ENCODE peak calls at places on chromosome 12, in four cellular contexts. A is ovary, W is neural progenitor cell, O is cardiac muscle cell. D is an unnamed sample.

GRCh38 chr12:77777274-77777673 is 53.4 kb upstream of the NAV3 start:
- DNase-seq in A (no peak), O (no peak), W (no peak), D (no peak)

GRCh38 chr12:91786490-91787272 is 359.0 kb downstream of the BTG1 start:
- DNase-seq in A (no peak), W (no peak), O (no peak), D (no peak)

GRCh38 chr12:109760031-109760929 is 46.7 kb downstream of the FAM222A start:
- DNase-seq in A (peak; percentile 69), W (no peak), O (no peak), D (no peak)

GRCh38 chr12:68844788-68845695 is 37.1 kb downstream of the MDM2 start:
- DNase-seq in O (no peak), W (no peak), A (no peak), D (no peak)

GRCh38 chr12:123519151-123520001 is 14.1 kb downstream of the RILPL1 start:
- DNase-seq in A (no peak), O (peak; percentile 29), W (no peak), D (no peak)

GRCh38 chr12:15815730-15816129 is 26.5 kb upstream of the EPS8 start:
- DNase-seq in A (no peak), O (no peak), W (no peak), D (no peak)

GRCh38 chr12:49867580-49868341 is 24.9 kb upstream of the BCDIN3D start:
- DNase-seq in O (peak; percentile 57), A (peak; percentile 37), W (no peak), D (no peak)

GRCh38 chr12:121861549-121862254 is 3.0 kb upstream of the HPD start:
- DNase-seq in O (peak; percentile 16), W (peak; percentile 44), A (no peak), D (no peak)

GRCh38 chr12:26861690-26862089 is 28.7 kb upstream of the ITPR2 start:
- DNase-seq in W (no peak), A (no peak), O (no peak), D (no peak)

GRCh38 chr12:128449146-128449894 is 182.3 kb downstream of the TMEM132C start:
- DNase-seq in O (no peak), W (no peak), A (no peak), D (no peak)

GRCh38 chr12:29756741-29757390 is 26.9 kb downstream of the TMTC1 start:
- DNase-seq in O (no peak), A (no peak), W (no peak), D (no peak)

GRCh38 chr12:76914102-76914859 is 35.5 kb upstream of the CSRP2 start:
- DNase-seq in O (no peak), A (no peak), W (no peak), D (no peak)

GRCh38 chr12:89391726-89392336 is 39.5 kb upstream of the DUSP6 start:
- DNase-seq in W (no peak), O (no peak), A (no peak), D (no peak)

GRCh38 chr12:117151195-117152031 is 38.9 kb downstream of the FBXO21 start:
- DNase-seq in W (peak; percentile 88), O (peak; percentile 73), A (peak; percentile 81), D (no peak)

GRCh38 chr12:105204916-105205315 is 31.1 kb downstream of the APPL2 start:
- DNase-seq in A (no peak), O (peak; percentile 43), W (no peak), D (no peak)

GRCh38 chr12:56158926-56159461 is 835 bp downstream of the MYL6 start:
- DNase-seq in O (peak; percentile 87), W (peak; percentile 77), A (peak; percentile 77), D (peak; percentile 61)

GRCh38 chr12:45644521-45644920 is 85.0 kb upstream of the ARID2 start:
- DNase-seq in A (no peak), W (no peak), O (peak; percentile 74), D (no peak)

GRCh38 chr12:94545937-94546771 is 86.5 kb upstream of the CEP83 start:
- DNase-seq in O (peak; percentile 83), A (peak; percentile 48), W (peak; percentile 82), D (peak; percentile 83)

GRCh38 chr12:5689773-5690172 is 255.3 kb downstream of the ANO2 start:
- DNase-seq in W (no peak), A (no peak), O (no peak), D (peak; percentile 45)

GRCh38 chr12:46458500-46459106 is 86.0 kb upstream of the SLC38A2 start:
- DNase-seq in W (no peak), A (no peak), O (no peak), D (no peak)

GRCh38 chr12:29320295-29321090 is 60.5 kb downstream of the ERGIC2 start:
- DNase-seq in O (peak; percentile 65), A (no peak), W (no peak), D (no peak)

GRCh38 chr12:111656016-111656415 is 29.7 kb downstream of the BRAP start:
- DNase-seq in W (no peak), O (no peak), A (no peak), D (peak; percentile 23)

GRCh38 chr12:52235822-52236291 is 2.8 kb downstream of the KRT7 start:
- DNase-seq in W (no peak), O (no peak), A (no peak), D (no peak)

GRCh38 chr12:95790025-95790911 is at the start of gene NTN4:
- DNase-seq in O (peak; percentile 40), A (peak; percentile 70), W (peak; percentile 68), D (no peak)

GRCh38 chr12:17304503-17305347 is 698.8 kb upstream of the LMO3 start:
- DNase-seq in W (no peak), A (no peak), O (no peak), D (no peak)

GRCh38 chr12:12403264-12404248 is 46.7 kb downstream of the BORCS5 start:
- DNase-seq in W (no peak), A (no peak), O (peak; percentile 69), D (no peak)

DNA sequence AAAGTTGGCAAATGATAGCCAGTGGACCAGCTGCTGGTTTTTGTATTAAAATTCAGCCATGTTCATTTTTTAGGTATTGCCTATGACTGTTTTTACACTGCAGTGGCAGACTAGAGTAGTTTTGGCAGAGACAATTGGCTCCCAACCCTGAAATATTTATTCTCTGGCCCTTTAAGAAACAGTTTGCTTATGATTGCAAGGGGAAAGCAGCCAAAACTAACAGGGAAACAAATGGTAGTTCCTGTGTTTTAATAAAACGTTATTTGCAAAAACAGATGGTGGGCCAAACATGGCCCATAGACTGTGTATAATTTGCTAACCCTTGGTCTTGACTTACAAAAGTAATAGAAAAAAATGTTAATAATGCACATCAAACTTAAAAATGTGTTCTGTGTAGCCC is 110.3 kb downstream of the ALX1 start:
- DNase-seq in A (no peak), O (no peak), W (no peak), D (no peak)
- H3K27me3 ChIP-seq in A (no peaks in the 10 kb centered on the region), O (no peaks in the 10 kb centered on the region), W (no peaks in the 10 kb centered on the region), D (no peaks in the 10 kb centered on the region)

GRCh38 chr12:124783087-124783486 is 80.6 kb downstream of the SCARB1 start:
- DNase-seq in A (no peak), W (no peak), O (no peak), D (no peak)

GRCh38 chr12:124780336-124780735 is 83.3 kb downstream of the SCARB1 start:
- DNase-seq in W (peak; percentile 44), A (no peak), O (no peak), D (no peak)

GRCh38 chr12:124780752-124781685 is 82.6 kb downstream of the SCARB1 start:
- DNase-seq in W (no peak), A (no peak), O (no peak), D (no peak)

GRCh38 chr12:124779161-124780141 is 84.2 kb downstream of the SCARB1 start:
- DNase-seq in W (no peak), A (no peak), O (peak; percentile 22), D (no peak)

GRCh38 chr12:124782132-124782531 is 81.5 kb downstream of the SCARB1 start:
- DNase-seq in W (no peak), O (no peak), A (no peak), D (no peak)
- H3K27me3 ChIP-seq in W (no peaks in the 10 kb centered on the region), O (no peaks in the 10 kb centered on the region), A (no peaks in the 10 kb centered on the region), D (no peaks in the 10 kb centered on the region)

DNA sequence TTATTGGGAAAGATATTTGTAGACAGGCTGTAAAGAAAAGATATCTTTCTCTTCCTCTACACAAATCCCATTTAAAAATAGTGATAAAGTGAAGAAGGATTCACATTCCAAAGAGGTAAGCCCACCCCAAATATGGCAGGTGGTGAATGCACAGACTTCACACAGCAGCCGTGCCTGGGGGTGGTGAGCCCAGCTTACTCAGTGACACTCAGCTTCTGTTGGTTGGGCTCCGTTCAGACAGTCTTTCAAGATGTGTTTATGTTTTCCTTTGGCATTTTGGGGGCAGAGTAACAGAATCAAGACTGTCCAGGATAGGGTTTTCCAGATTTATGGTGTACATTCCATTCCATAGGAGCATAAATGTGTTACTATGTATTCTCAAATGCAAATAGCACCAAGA is 4.1 kb upstream of the COL2A1 start:
- DNase-seq in A (no peak), O (no peak), W (no peak), D (no peak)
- H3K27me3 ChIP-seq in A (peaks cover 3% of the 10 kb centered on the region), O (peaks cover 72% of the 10 kb centered on the region), W (peaks cover 100% of the 10 kb centered on the region), D (no peaks in the 10 kb centered on the region)

GRCh38 chr12:67623259-67623658 is 25.3 kb upstream of the DYRK2 start:
- DNase-seq in W (no peak), O (no peak), A (no peak), D (no peak)

GRCh38 chr12:67621112-67621511 is 27.4 kb upstream of the DYRK2 start:
- DNase-seq in W (no peak), O (peak; percentile 6), A (no peak), D (no peak)

GRCh38 chr12:67617619-67618018 is 30.9 kb upstream of the DYRK2 start:
- DNase-seq in W (peak; percentile 29), A (no peak), O (peak; percentile 5), D (no peak)

GRCh38 chr12:67621926-67622325 is 26.6 kb upstream of the DYRK2 start:
- DNase-seq in A (no peak), W (no peak), O (no peak), D (no peak)

GRCh38 chr12:67618303-67618702 is 30.2 kb upstream of the DYRK2 start:
- DNase-seq in W (no peak), O (no peak), A (no peak), D (no peak)
- H3K27me3 ChIP-seq in W (no peaks in the 10 kb centered on the region), O (no peaks in the 10 kb centered on the region), A (no peaks in the 10 kb centered on the region), D (no peaks in the 10 kb centered on the region)

DNA sequence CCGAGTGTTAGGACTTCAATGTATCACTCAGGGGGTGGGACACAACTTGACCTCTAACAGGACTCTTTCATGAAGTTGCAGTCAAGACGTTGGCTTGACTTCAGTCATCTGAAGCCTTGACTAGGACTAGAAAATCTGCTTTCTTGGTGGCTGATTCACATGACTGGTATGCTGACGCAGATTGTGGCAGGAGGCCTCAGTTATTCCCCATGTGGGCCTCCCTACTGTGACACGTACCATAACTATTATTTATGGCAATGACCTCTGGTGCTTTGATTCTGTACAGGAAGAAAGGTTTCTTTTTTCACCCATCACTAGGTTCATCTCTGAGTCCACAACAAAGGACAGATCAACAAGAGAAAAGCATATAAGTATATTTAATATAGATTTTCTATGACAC is 270.4 kb downstream of the NEDD1 start:
- DNase-seq in W (no peak), O (no peak), A (no peak), D (no peak)
- H3K27me3 ChIP-seq in W (no peaks in the 10 kb centered on the region), O (no peaks in the 10 kb centered on the region), A (no peaks in the 10 kb centered on the region), D (no peaks in the 10 kb centered on the region)

GRCh38 chr12:80939231-80939950 is 1.7 kb upstream of the LIN7A start:
- DNase-seq in A (no peak), O (peak; percentile 11), W (no peak), D (no peak)
- H3K27me3 ChIP-seq in A (no peaks in the 10 kb centered on the region), O (peaks cover 10% of the 10 kb centered on the region), W (peaks cover 19% of the 10 kb centered on the region), D (no peaks in the 10 kb centered on the region)

GRCh38 chr12:114688256-114688845 is 4.4 kb upstream of the TBX3 start:
- DNase-seq in A (no peak), O (no peak), W (peak; percentile 16), D (no peak)
- H3K27me3 ChIP-seq in A (no peaks in the 10 kb centered on the region), O (peaks cover 78% of the 10 kb centered on the region), W (peaks cover 99% of the 10 kb centered on the region), D (no peaks in the 10 kb centered on the region)

D was measured in Karpas-422.